ENCODE peak calls at places on chromosomes 12 and 14, in seven cellular contexts. One of them, this sample, is unnamed. For H4K20me1, the result is how much of the 10 kb centered on the place peaks cover.

GRCh38 chr14:69592923-69593677 is 18.3 kb upstream of the SUSD6 start:
- DNase-seq in fibroblast of lung: peak
- DNase-seq in keratinocyte: no peak
- DNase-seq in endothelial cell of umbilical vein: no peak
- DNase-seq in GM23248: peak
- DNase-seq in H1: no peak
- DNase-seq in PC-3: no peak
- DNase-seq in this sample: no peak

GRCh38 chr14:65079788-65080187 is 22.5 kb downstream of the MAX start:
- DNase-seq in H1: no peak
- DNase-seq in GM23248: no peak
- DNase-seq in endothelial cell of umbilical vein: peak
- DNase-seq in fibroblast of lung: no peak
- DNase-seq in keratinocyte: no peak
- DNase-seq in PC-3: no peak
- DNase-seq in this sample: no peak

GRCh38 chr14:99564256-99564902 is 39.6 kb downstream of the CCDC85C start:
- DNase-seq in H1: no peak
- DNase-seq in keratinocyte: no peak
- DNase-seq in endothelial cell of umbilical vein: peak
- DNase-seq in GM23248: peak
- DNase-seq in fibroblast of lung: peak
- DNase-seq in PC-3: peak
- DNase-seq in this sample: no peak

GRCh38 chr14:24432259-24433131 is 2.7 kb downstream of the KHNYN start:
- DNase-seq in keratinocyte: no peak
- DNase-seq in H1: no peak
- DNase-seq in PC-3: no peak
- DNase-seq in endothelial cell of umbilical vein: no peak
- DNase-seq in fibroblast of lung: no peak
- DNase-seq in GM23248: peak
- DNase-seq in this sample: no peak

GRCh38 chr14:85316701-85317100 is 213.2 kb upstream of the FLRT2 start:
- DNase-seq in fibroblast of lung: peak
- DNase-seq in PC-3: no peak
- DNase-seq in GM23248: peak
- DNase-seq in H1: no peak
- DNase-seq in endothelial cell of umbilical vein: no peak
- DNase-seq in keratinocyte: no peak
- DNase-seq in this sample: no peak

GRCh38 chr12:25982416-25982815 is 23.9 kb downstream of the RASSF8 start:
- DNase-seq in H1: no peak
- DNase-seq in endothelial cell of umbilical vein: no peak
- DNase-seq in PC-3: no peak
- DNase-seq in GM23248: no peak
- DNase-seq in fibroblast of lung: no peak
- DNase-seq in keratinocyte: no peak
- DNase-seq in this sample: no peak

GRCh38 chr12:115597157-115597712 is 680.3 kb downstream of the MED13L start:
- DNase-seq in H1: no peak
- DNase-seq in PC-3: peak
- DNase-seq in endothelial cell of umbilical vein: no peak
- DNase-seq in keratinocyte: peak
- DNase-seq in GM23248: peak
- DNase-seq in fibroblast of lung: peak
- DNase-seq in this sample: peak

GRCh38 chr14:96165493-96166474 is 38.9 kb upstream of the BDKRB2 start:
- DNase-seq in fibroblast of lung: no peak
- DNase-seq in PC-3: no peak
- DNase-seq in GM23248: no peak
- DNase-seq in keratinocyte: no peak
- DNase-seq in endothelial cell of umbilical vein: no peak
- DNase-seq in H1: no peak
- DNase-seq in this sample: no peak

GRCh38 chr14:69818760-69819191 is 21.7 kb upstream of the SLC10A1 start:
- DNase-seq in GM23248: peak
- DNase-seq in keratinocyte: no peak
- DNase-seq in PC-3: peak
- DNase-seq in fibroblast of lung: peak
- DNase-seq in endothelial cell of umbilical vein: peak
- DNase-seq in H1: peak
- DNase-seq in this sample: peak

GRCh38 chr12:13268606-13269005 is 72.1 kb downstream of the EMP1 start:
- DNase-seq in fibroblast of lung: no peak
- DNase-seq in GM23248: no peak
- DNase-seq in keratinocyte: no peak
- DNase-seq in endothelial cell of umbilical vein: no peak
- DNase-seq in H1: no peak
- DNase-seq in PC-3: no peak
- DNase-seq in this sample: no peak

GRCh38 chr14:57871487-57872080 is 5.7 kb upstream of the SLC35F4 start:
- DNase-seq in keratinocyte: no peak
- DNase-seq in H1: no peak
- DNase-seq in GM23248: peak
- DNase-seq in fibroblast of lung: peak
- DNase-seq in PC-3: peak
- DNase-seq in endothelial cell of umbilical vein: peak
- DNase-seq in this sample: peak

GRCh38 chr14:99687284-99688209 is 3.4 kb downstream of the CYP46A1 start:
- DNase-seq in H1: no peak
- DNase-seq in fibroblast of lung: no peak
- DNase-seq in PC-3: peak
- DNase-seq in endothelial cell of umbilical vein: no peak
- DNase-seq in keratinocyte: no peak
- DNase-seq in GM23248: no peak
- DNase-seq in this sample: peak

GRCh38 chr12:57216014-57216891 is at the start of gene NXPH4:
- DNase-seq in PC-3: peak
- DNase-seq in H1: no peak
- DNase-seq in endothelial cell of umbilical vein: no peak
- DNase-seq in keratinocyte: no peak
- DNase-seq in GM23248: peak
- DNase-seq in fibroblast of lung: no peak
- DNase-seq in this sample: no peak

GRCh38 chr12:57215668-57216013 is 953 bp upstream of the NXPH4 start:
- DNase-seq in H1: no peak
- DNase-seq in GM23248: peak
- DNase-seq in endothelial cell of umbilical vein: no peak
- DNase-seq in PC-3: peak
- DNase-seq in keratinocyte: no peak
- DNase-seq in fibroblast of lung: peak
- DNase-seq in this sample: no peak

GRCh38 chr12:57218030-57218853 is 1.6 kb downstream of the NXPH4 start:
- DNase-seq in H1: no peak
- DNase-seq in endothelial cell of umbilical vein: no peak
- DNase-seq in fibroblast of lung: no peak
- DNase-seq in GM23248: peak
- DNase-seq in keratinocyte: no peak
- DNase-seq in PC-3: peak
- DNase-seq in this sample: no peak

GRCh38 chr12:57215065-57215464 is 1.5 kb upstream of the NXPH4 start:
- DNase-seq in H1: no peak
- DNase-seq in keratinocyte: no peak
- DNase-seq in GM23248: no peak
- DNase-seq in PC-3: no peak
- DNase-seq in endothelial cell of umbilical vein: no peak
- DNase-seq in fibroblast of lung: no peak
- DNase-seq in this sample: no peak

GRCh38 chr12:57216931-57217871 is 607 bp downstream of the NXPH4 start:
- DNase-seq in fibroblast of lung: no peak
- DNase-seq in keratinocyte: no peak
- DNase-seq in PC-3: peak
- DNase-seq in endothelial cell of umbilical vein: no peak
- DNase-seq in H1: no peak
- DNase-seq in GM23248: peak
- DNase-seq in this sample: no peak
- H4K20me1 ChIP-seq in fibroblast of lung: under half
- H4K20me1 ChIP-seq in keratinocyte: under half
- H4K20me1 ChIP-seq in PC-3: under half
- H4K20me1 ChIP-seq in endothelial cell of umbilical vein: under half
- H4K20me1 ChIP-seq in H1: under half
- H4K20me1 ChIP-seq in GM23248: under half
- H4K20me1 ChIP-seq in this sample: under half

GRCh38 chr12:85277900-85278597 is 2.0 kb upstream of the ALX1 start:
- DNase-seq in fibroblast of lung: peak
- DNase-seq in H1: no peak
- DNase-seq in PC-3: no peak
- DNase-seq in keratinocyte: no peak
- DNase-seq in endothelial cell of umbilical vein: no peak
- DNase-seq in GM23248: no peak
- DNase-seq in this sample: no peak
- H2AFZ ChIP-seq in fibroblast of lung: no peak
- H2AFZ ChIP-seq in H1: peak
- H2AFZ ChIP-seq in PC-3: no peak
- H2AFZ ChIP-seq in keratinocyte: no peak
- H2AFZ ChIP-seq in endothelial cell of umbilical vein: no peak
- H2AFZ ChIP-seq in GM23248: no peak
- H2AFZ ChIP-seq in this sample: no peak

DNA sequence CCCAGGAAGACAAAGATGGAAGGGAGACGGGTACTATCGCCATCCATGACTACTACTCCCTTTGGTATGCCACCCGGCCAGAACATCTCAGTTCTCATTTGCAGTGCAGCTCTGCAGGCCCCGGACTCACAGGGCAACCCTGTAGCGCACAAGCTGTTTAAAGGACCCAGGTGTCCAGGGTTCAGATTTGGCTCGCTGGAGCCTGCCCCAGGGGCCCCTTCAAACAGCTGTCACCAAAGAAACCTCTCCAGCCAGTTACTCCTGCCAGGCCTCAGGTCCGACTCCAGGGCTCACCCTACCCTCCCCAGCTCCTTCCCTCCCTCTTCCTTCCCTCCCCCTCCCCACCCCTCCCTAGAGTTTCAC is 5.5 kb upstream of the CHD4 start:
- DNase-seq in endothelial cell of umbilical vein: no peak
- DNase-seq in keratinocyte: no peak
- DNase-seq in GM23248: peak
- DNase-seq in PC-3: no peak
- DNase-seq in H1: no peak
- DNase-seq in fibroblast of lung: no peak
- DNase-seq in this sample: no peak
- H3K4me2 ChIP-seq in endothelial cell of umbilical vein: no peak
- H3K4me2 ChIP-seq in keratinocyte: peak
- H3K4me2 ChIP-seq in GM23248: peak
- H3K4me2 ChIP-seq in PC-3: peak
- H3K4me2 ChIP-seq in H1: peak
- H3K4me2 ChIP-seq in fibroblast of lung: no peak
- H3K4me2 ChIP-seq in this sample: peak

DNA sequence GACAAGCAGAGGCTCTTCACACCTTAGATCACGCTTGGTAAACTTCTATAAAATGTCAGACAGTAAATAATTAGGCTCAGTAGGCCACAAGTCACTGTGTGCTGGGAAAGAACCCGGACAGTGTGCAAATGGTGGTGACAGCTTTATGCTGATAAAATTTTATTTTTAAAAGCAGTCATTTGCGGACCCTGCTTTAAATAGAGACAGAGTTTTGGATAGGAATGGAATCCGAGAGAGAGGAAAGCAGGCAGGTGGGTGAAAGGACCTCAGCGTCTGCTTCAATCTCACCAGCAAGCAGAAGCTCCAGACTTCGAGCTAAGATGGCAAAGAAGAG is 21.4 kb downstream of the ANKLE2 start:
- DNase-seq in H1: no peak
- DNase-seq in keratinocyte: no peak
- DNase-seq in endothelial cell of umbilical vein: no peak
- DNase-seq in fibroblast of lung: no peak
- DNase-seq in PC-3: no peak
- DNase-seq in GM23248: no peak
- DNase-seq in this sample: no peak
- H4K20me1 ChIP-seq in H1: under half
- H4K20me1 ChIP-seq in keratinocyte: under half
- H4K20me1 ChIP-seq in endothelial cell of umbilical vein: under half
- H4K20me1 ChIP-seq in fibroblast of lung: under half
- H4K20me1 ChIP-seq in PC-3: under half
- H4K20me1 ChIP-seq in GM23248: under half
- H4K20me1 ChIP-seq in this sample: under half

GRCh38 chr14:73393375-73393774 is 65.0 kb downstream of the NUMB start:
- DNase-seq in keratinocyte: no peak
- DNase-seq in fibroblast of lung: no peak
- DNase-seq in endothelial cell of umbilical vein: no peak
- DNase-seq in H1: no peak
- DNase-seq in PC-3: peak
- DNase-seq in GM23248: peak
- DNase-seq in this sample: no peak

GRCh38 chr14:73394317-73394716 is 64.0 kb downstream of the NUMB start:
- DNase-seq in GM23248: no peak
- DNase-seq in PC-3: no peak
- DNase-seq in keratinocyte: no peak
- DNase-seq in fibroblast of lung: no peak
- DNase-seq in endothelial cell of umbilical vein: no peak
- DNase-seq in H1: no peak
- DNase-seq in this sample: no peak

GRCh38 chr14:73397810-73398209 is 60.5 kb downstream of the NUMB start:
- DNase-seq in endothelial cell of umbilical vein: no peak
- DNase-seq in PC-3: no peak
- DNase-seq in fibroblast of lung: no peak
- DNase-seq in keratinocyte: no peak
- DNase-seq in GM23248: no peak
- DNase-seq in H1: no peak
- DNase-seq in this sample: no peak

DNA sequence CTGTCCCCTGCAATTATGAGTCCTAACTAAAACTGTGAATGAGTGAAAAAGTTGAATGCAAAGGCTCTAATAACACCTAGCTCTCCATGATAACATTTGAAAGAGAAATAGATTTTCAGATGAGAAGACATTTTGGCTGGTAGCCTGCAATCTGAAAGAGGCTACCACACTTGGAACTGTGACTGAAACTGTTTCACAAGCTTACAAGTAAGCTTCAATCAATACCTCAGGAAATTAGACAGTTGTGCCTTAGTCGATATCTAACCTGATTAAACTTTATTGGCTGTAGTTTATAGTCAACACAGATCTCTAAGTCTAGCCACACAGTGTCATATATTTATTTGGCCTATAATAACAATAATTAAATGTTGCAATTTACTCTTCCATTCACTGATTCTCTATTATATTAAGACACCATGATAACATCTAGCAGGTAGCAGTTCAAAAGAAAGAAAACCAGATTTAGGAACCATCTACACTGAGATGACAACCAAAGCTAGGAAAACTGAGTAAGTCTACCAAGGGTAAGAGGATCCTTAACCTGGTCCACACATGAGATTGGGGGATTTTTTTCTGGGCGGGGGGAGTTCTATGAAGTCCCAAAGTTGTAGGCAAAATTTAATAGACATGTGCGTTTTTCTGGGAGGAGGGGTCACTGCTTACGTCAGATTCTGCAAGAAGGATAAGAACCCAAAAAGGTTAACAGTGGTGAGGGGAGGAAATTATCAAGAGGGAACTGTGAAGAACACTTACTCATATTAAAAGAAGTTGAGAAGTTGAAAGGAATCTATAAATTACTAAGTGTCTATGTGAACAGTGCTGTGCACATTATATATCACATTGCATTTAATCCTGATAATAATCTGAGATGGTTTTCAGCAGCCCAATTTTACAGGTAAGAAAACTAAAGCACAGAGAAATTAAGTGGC is 65.8 kb downstream of the NUMB start:
- DNase-seq in PC-3: no peak
- DNase-seq in keratinocyte: no peak
- DNase-seq in endothelial cell of umbilical vein: no peak
- DNase-seq in fibroblast of lung: no peak
- DNase-seq in GM23248: peak
- DNase-seq in H1: no peak
- DNase-seq in this sample: no peak
- H2AFZ ChIP-seq in PC-3: no peak
- H2AFZ ChIP-seq in keratinocyte: no peak
- H2AFZ ChIP-seq in endothelial cell of umbilical vein: no peak
- H2AFZ ChIP-seq in fibroblast of lung: no peak
- H2AFZ ChIP-seq in GM23248: no peak
- H2AFZ ChIP-seq in H1: no peak
- H2AFZ ChIP-seq in this sample: no peak